ENCODE peak calls at places on chromosomes 16 and 17, in six cellular contexts. M is stromal cell of bone marrow; R is GF-D8; Y is T-helper 2 cell; B is GM04504; J is effector memory CD8-positive, alpha-beta T cell. Q is an unnamed sample.

GRCh38 chr17:77802811-77803220 is 155.7 kb upstream of the TNRC6C start:
- DNase-seq in M (peak; percentile 19), R (no peak), Y (no peak), B (no peak), J (no peak), Q (no peak)

GRCh38 chr16:4329354-4329775 is 13.5 kb downstream of the GLIS2 start:
- DNase-seq in M (no peak), R (no peak), Y (no peak), B (no peak), J (no peak), Q (no peak)

GRCh38 chr17:63573634-63574033 is 23.4 kb downstream of the DCAF7 start:
- DNase-seq in M (no peak), R (no peak), Y (no peak), B (no peak), J (no peak), Q (no peak)

GRCh38 chr16:82653550-82654511 is 27.1 kb downstream of the CDH13 start:
- DNase-seq in M (peak; percentile 65), R (no peak), Y (peak; percentile 40), B (peak; percentile 85), J (peak; percentile 36), Q (peak; percentile 84)

GRCh38 chr17:75088902-75089417 is 1.2 kb downstream of the SLC16A5 start:
- DNase-seq in M (no peak), R (no peak), Y (no peak), B (no peak), J (no peak), Q (peak; percentile 79)

GRCh38 chr17:58156839-58157803 is 8.9 kb downstream of the OR4D1 start:
- DNase-seq in M (no peak), R (no peak), Y (peak; percentile 52), B (no peak), J (peak; percentile 35), Q (no peak)

GRCh38 chr17:27888945-27889344 is 4.2 kb downstream of the LYRM9 start:
- DNase-seq in M (no peak), R (no peak), Y (no peak), B (no peak), J (no peak), Q (no peak)

GRCh38 chr16:63617990-63618763 is 1503.7 kb downstream of the CDH11 start:
- DNase-seq in M (no peak), R (no peak), Y (no peak), B (no peak), J (no peak), Q (no peak)

GRCh38 chr17:17051791-17052461 is 9.7 kb downstream of the MPRIP start:
- DNase-seq in M (no peak), R (no peak), Y (no peak), B (no peak), J (no peak), Q (no peak)